ENCODE peak calls at places on chromosomes 2 and 18, in ten cellular contexts. Y, X, G, W, E, H, P, S, T and N are unnamed samples.

GRCh38 chr2:161139098-161139987 is 20.9 kb upstream of the TANK start:
- DNase-seq in Y (no peak), X (no peak), G (peak; percentile 64), W (no peak), E (no peak), H (peak; percentile 19), P (no peak), S (no peak), T (no peak), N (no peak)

GRCh38 chr2:151258121-151258520 is 3.5 kb downstream of the RBM43 start:
- DNase-seq in Y (no peak), X (no peak), G (peak; percentile 86), W (no peak), E (no peak), H (peak; percentile 88), P (no peak), S (no peak), T (no peak), N (no peak)

GRCh38 chr2:18247282-18248110 is 313.0 kb downstream of the RDH14 start:
- DNase-seq in Y (no peak), X (peak; percentile 17), G (peak; percentile 60), W (no peak), E (no peak), H (peak; percentile 19), P (no peak), S (no peak), T (no peak), N (no peak)

GRCh38 chr2:97919858-97920257 is 75.9 kb downstream of the TMEM131 start:
- DNase-seq in Y (no peak), X (no peak), G (no peak), W (no peak), E (no peak), H (no peak), P (no peak), S (no peak), T (no peak), N (no peak)

GRCh38 chr2:118861741-118862140 is 14.3 kb upstream of the EN1 start:
- DNase-seq in Y (no peak), X (no peak), G (no peak), W (no peak), E (no peak), H (no peak), P (no peak), S (no peak), T (no peak), N (no peak)

GRCh38 chr2:183035954-183036669 is 2.1 kb downstream of the NCKAP1 start:
- DNase-seq in Y (no peak), X (no peak), G (no peak), W (no peak), E (no peak), H (no peak), P (no peak), S (peak; percentile 32), T (no peak), N (no peak)

GRCh38 chr2:218663901-218664300 is 4.4 kb downstream of the BCS1L start:
- DNase-seq in Y (no peak), X (no peak), G (no peak), W (no peak), E (no peak), H (no peak), P (no peak), S (no peak), T (no peak), N (no peak)

GRCh38 chr18:21735452-21736015 is 5.1 kb upstream of the MIB1 start:
- DNase-seq in Y (no peak), X (peak; percentile 44), G (no peak), W (no peak), E (no peak), H (peak; percentile 84), P (no peak), S (peak; percentile 95), T (peak; percentile 56), N (peak; percentile 81)

GRCh38 chr2:29788066-29788465 is 133.3 kb downstream of the ALK start:
- DNase-seq in Y (no peak), X (no peak), G (no peak), W (no peak), E (no peak), H (no peak), P (no peak), S (no peak), T (no peak), N (no peak)

GRCh38 chr2:29782531-29782930 is 138.9 kb downstream of the ALK start:
- DNase-seq in Y (no peak), X (no peak), G (no peak), W (no peak), E (no peak), H (no peak), P (no peak), S (no peak), T (no peak), N (no peak)

GRCh38 chr2:29786361-29786760 is 135.0 kb downstream of the ALK start:
- DNase-seq in Y (no peak), X (peak; percentile 78), G (no peak), W (no peak), E (no peak), H (peak; percentile 8), P (peak; percentile 47), S (no peak), T (peak; percentile 74), N (no peak)

GRCh38 chr2:29782087-29782486 is 139.3 kb downstream of the ALK start:
- DNase-seq in Y (no peak), X (no peak), G (no peak), W (no peak), E (no peak), H (no peak), P (no peak), S (no peak), T (no peak), N (no peak)

GRCh38 chr2:29783696-29784095 is 137.7 kb downstream of the ALK start:
- DNase-seq in Y (no peak), X (no peak), G (no peak), W (no peak), E (no peak), H (no peak), P (no peak), S (no peak), T (no peak), N (no peak)
- TF ChIP-seq CTCF in Y (peak; percentile 17), X (no peak), G (no peak), W (no peak), E (no peak), H (peak; percentile 3), P (no peak), S (no peak), T (no peak), N (no peak)

DNA sequence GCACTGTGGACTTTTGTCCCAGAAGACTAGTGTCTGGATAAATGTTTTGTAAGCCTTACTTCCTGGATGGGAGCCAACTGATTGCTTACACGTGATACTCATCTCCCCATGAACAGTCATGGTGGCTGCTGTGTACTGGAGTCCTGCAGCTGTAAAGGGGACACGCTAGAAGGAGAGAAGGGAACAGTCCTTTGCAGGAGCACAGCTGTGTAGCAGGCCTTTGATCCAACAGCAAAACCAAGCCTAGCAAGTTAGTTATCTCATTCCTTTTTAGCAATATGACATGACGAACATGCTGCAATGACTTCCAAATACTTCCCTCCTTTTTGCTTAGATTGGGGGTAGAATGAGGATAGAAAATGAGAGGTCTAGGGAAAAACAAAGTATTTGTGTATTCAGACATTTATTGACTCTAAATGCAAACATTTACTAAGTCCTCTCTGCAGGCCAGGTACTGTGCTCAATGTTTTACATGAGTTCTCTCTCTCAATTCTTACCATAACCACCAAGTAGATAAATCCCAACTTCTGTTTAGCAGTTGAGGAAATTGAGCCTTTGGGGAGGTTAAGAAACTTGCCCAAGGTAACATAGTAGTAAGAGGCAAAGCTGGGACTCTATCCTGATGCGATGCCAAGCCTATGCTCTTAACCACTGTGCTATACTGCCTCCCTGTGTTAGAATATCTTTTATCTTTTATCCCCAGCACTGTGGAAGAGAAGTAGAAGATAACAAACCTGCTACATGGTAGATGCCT is 55.4 kb upstream of the CD28 start:
- DNase-seq in Y (no peak), X (peak; percentile 80), G (peak; percentile 52), W (no peak), E (no peak), H (peak; percentile 81), P (peak; percentile 44), S (peak; percentile 26), T (peak; percentile 39), N (no peak)
- TF ChIP-seq CTCF in Y (peak; percentile 42), X (peak; percentile 78), G (peak; percentile 33), W (peak; percentile 50), E (peak; percentile 29), H (peak; percentile 55), P (peak; percentile 48), S (no peak), T (no peak), N (no peak)

DNA sequence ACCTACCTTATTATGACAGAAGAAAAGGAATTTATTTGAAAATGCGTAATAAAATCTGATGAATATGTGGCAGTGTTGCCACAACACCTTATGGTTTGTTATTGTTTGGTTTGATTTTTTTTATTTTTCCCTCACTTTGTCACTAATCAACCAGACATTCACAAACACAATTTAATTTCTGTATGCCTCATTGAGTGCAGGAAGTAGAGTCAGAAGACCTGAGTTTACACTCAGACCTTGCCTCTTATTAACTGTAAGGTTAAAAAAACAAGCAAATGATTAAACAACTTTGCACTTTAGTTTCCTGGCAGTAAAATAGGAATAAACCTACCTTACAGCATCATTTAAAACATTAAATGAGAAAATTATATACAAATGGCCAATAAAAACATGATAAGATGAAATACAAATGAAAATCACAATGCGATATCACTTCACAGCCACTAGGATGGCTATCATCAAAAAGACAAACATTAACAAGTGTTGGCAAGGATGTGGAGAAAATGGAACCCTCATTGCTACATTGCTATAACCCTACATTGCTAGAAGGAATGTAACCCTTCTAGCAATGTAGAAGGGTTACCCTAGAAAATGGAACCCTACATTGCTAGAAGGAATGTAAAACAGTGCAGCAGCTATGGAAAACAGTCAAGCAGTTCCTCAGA is 3.3 kb downstream of the SESTD1 start:
- DNase-seq in Y (no peak), X (no peak), G (no peak), W (no peak), E (no peak), H (no peak), P (no peak), S (no peak), T (no peak), N (no peak)
- TF ChIP-seq CTCF in Y (no peak), X (peak; percentile 38), G (no peak), W (no peak), E (no peak), H (no peak), P (no peak), S (no peak), T (no peak), N (no peak)

GRCh38 chr18:43078485-43079092 is 36.9 kb downstream of the RIT2 start:
- DNase-seq in Y (no peak), X (no peak), G (no peak), W (no peak), E (no peak), H (no peak), P (no peak), S (no peak), T (no peak), N (no peak)

GRCh38 chr18:43081396-43081795 is 34.1 kb downstream of the RIT2 start:
- DNase-seq in Y (no peak), X (no peak), G (no peak), W (no peak), E (no peak), H (no peak), P (no peak), S (no peak), T (no peak), N (no peak)

GRCh38 chr18:43080671-43081070 is 34.8 kb downstream of the RIT2 start:
- DNase-seq in Y (no peak), X (no peak), G (no peak), W (no peak), E (no peak), H (no peak), P (no peak), S (no peak), T (no peak), N (no peak)

GRCh38 chr18:43077510-43078290 is 37.8 kb downstream of the RIT2 start:
- DNase-seq in Y (no peak), X (no peak), G (no peak), W (no peak), E (no peak), H (no peak), P (no peak), S (no peak), T (no peak), N (no peak)

GRCh38 chr18:43079422-43079821 is 36.1 kb downstream of the RIT2 start:
- DNase-seq in Y (no peak), X (no peak), G (no peak), W (no peak), E (no peak), H (no peak), P (no peak), S (no peak), T (no peak), N (no peak)
- TF ChIP-seq CTCF in Y (no peak), X (no peak), G (no peak), W (no peak), E (no peak), H (no peak), P (no peak), S (no peak), T (no peak), N (no peak)